ENCODE peak calls at places on chromosome 14, in five cellular contexts. Y, F, U, O and D are unnamed samples.
A peak's percentile ranks its signal among the peaks of the same experiment; 100 is the strongest.

GRCh38 chr14:100733152-100733850 is 6.6 kb downstream of the DLK1 start:
- DNase-seq in Y (no peak), F (no peak), U (no peak), O (no peak), D (no peak)

GRCh38 chr14:30225171-30225570 is 297.5 kb upstream of the PRKD1 start:
- DNase-seq in Y (no peak), F (no peak), U (no peak), O (no peak), D (no peak)

GRCh38 chr14:70697681-70698080 is 56.0 kb downstream of the TTC9 start:
- DNase-seq in Y (peak; percentile 42), F (no peak), U (no peak), O (no peak), D (no peak)

GRCh38 chr14:31429791-31430190 is 9.4 kb upstream of the HEATR5A start:
- DNase-seq in Y (no peak), F (no peak), U (no peak), O (no peak), D (no peak)

GRCh38 chr14:99127651-99128167 is 144.3 kb downstream of the BCL11B start:
- DNase-seq in Y (peak; percentile 58), F (no peak), U (no peak), O (peak; percentile 88), D (peak; percentile 1)

GRCh38 chr14:49581961-49582210 is 4.3 kb downstream of the RPS29 start:
- DNase-seq in Y (no peak), F (no peak), U (no peak), O (no peak), D (no peak)

GRCh38 chr14:34277191-34277590 is 184.8 kb downstream of the SPTSSA start:
- DNase-seq in Y (no peak), F (no peak), U (no peak), O (no peak), D (no peak)

GRCh38 chr14:51716610-51717009 is 64.9 kb downstream of the FRMD6 start:
- DNase-seq in Y (no peak), F (no peak), U (no peak), O (no peak), D (no peak)

GRCh38 chr14:94382684-94383663 is 5.4 kb downstream of the SERPINA1 start:
- DNase-seq in Y (no peak), F (no peak), U (no peak), O (no peak), D (no peak)

GRCh38 chr14:96582641-96582980 is 80.4 kb downstream of the PAPOLA start:
- DNase-seq in Y (no peak), F (peak; percentile 47), U (no peak), O (no peak), D (no peak)

GRCh38 chr14:61221906-61222305 is 59.2 kb downstream of the TMEM30B start:
- DNase-seq in Y (no peak), F (no peak), U (no peak), O (peak; percentile 52), D (no peak)

GRCh38 chr14:37598973-37599526 is 3.6 kb downstream of the TTC6 start:
- DNase-seq in Y (no peak), F (no peak), U (no peak), O (no peak), D (no peak)

GRCh38 chr14:37598085-37598972 is 2.9 kb downstream of the TTC6 start:
- DNase-seq in Y (no peak), F (no peak), U (no peak), O (no peak), D (no peak)

GRCh38 chr14:37596790-37597189 is 1.4 kb downstream of the TTC6 start:
- DNase-seq in Y (no peak), F (no peak), U (no peak), O (no peak), D (no peak)

GRCh38 chr14:37595809-37596595 is 573 bp downstream of the TTC6 start:
- DNase-seq in Y (peak; percentile 89), F (no peak), U (peak; percentile 58), O (no peak), D (peak; percentile 17)

GRCh38 chr14:37597538-37598084 is 2.2 kb downstream of the TTC6 start:
- DNase-seq in Y (peak; percentile 45), F (no peak), U (no peak), O (no peak), D (peak; percentile 65)
- TF ChIP-seq CTCF in Y (peak; percentile 7), F (no peak), U (peak; percentile 71), O (no peak), D (peak; percentile 60)

DNA sequence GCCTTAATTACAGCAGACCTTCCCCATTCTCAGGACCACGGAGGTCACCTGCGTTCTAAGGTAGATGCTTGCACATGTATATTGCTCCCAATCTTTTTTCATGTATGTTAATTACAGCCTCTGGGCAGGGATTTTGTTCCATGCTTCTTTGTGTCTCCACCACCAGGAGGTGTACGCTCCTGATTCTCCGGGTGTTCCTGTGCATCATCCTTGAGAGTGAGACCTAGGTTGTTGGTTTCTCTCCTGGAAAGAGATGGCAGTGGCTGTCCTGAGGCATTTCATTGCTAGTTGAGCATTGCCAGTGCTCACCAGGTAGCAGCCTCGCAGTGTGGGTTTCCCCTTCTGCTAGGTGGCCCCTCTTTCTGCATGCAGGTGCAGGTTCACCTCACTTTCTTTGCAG is 52.8 kb downstream of the KCNK13 start:
- DNase-seq in Y (peak; percentile 26), F (no peak), U (no peak), O (no peak), D (peak; percentile 3)
- TF ChIP-seq CTCF in Y (no peak), F (no peak), U (peak; percentile 52), O (no peak), D (peak; percentile 37)

DNA sequence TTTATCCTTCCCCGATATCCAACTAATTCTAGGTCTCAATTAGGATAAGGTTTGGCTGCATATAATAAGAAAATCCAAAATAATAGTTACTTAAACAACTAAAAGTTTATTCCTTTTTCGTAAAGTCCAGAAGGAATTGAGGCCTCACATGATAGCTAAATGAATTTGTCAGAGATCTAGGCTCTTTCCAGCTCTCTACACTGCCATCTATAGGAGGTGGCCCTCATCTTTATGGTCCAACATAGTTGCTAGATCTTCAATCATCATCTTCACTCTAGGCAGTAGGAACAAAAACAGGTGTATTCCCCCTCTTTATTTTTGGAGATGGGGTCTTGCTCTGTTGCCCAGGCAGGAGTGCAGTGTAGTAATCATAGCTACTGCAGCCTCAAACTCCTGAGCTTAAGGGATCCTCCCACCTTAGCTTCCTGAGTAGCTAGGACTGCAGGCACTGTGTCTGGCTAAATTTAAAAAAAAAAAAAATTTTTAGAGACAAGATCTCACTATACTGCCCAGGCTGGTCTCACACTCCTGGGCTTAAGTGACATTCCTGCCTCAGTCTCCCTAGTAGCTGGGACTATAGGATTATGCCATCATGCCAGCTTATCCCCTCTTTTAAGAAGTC is 46.5 kb upstream of the SAV1 start:
- DNase-seq in Y (peak; percentile 13), F (no peak), U (no peak), O (no peak), D (peak; percentile 17)
- TF ChIP-seq CTCF in Y (peak; percentile 26), F (no peak), U (peak; percentile 38), O (peak; percentile 46), D (peak; percentile 28)

GRCh38 chr14:104938960-104939359 is 14.3 kb downstream of the PLD4 start:
- DNase-seq in Y (no peak), F (no peak), U (no peak), O (no peak), D (no peak)

GRCh38 chr14:104939666-104940410 is 15.2 kb downstream of the PLD4 start:
- DNase-seq in Y (no peak), F (peak; percentile 68), U (no peak), O (no peak), D (no peak)

GRCh38 chr14:104942586-104942985 is 17.9 kb downstream of the PLD4 start:
- DNase-seq in Y (no peak), F (no peak), U (no peak), O (no peak), D (no peak)

GRCh38 chr14:104941508-104942365 is 17.1 kb downstream of the PLD4 start:
- DNase-seq in Y (no peak), F (peak; percentile 63), U (no peak), O (no peak), D (no peak)

DNA sequence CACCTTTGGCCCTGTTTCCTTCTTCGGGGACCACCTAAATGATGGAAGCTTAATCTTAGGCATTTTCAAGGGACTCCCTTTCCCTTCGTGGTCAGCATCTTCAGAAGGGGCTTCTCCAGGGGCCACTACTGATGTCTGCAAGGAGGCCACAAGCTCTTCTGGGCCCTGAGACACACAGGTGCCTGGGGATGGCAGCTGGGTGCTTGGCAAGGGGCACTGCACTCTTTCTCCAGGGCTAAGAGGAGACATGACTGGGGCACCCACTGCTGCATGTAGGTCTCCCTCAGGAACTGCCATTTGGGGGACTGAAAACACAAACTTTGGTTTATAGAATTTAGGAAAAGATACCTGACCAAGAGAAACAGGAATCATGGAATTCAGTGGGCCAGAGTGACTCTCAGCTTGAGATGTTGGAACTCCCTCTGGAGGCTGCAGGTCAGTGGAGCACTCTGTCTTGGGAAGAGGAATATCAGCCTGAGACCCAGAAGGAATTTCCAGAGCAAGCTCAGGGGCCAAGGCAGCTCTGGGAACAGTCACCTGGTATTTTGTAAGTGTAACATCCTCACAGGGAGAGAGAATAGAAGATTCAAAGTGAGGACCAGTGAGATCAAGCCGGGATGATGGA is 16.0 kb downstream of the PLD4 start:
- DNase-seq in Y (no peak), F (no peak), U (no peak), O (no peak), D (no peak)
- TF ChIP-seq CTCF in Y (no peak), F (no peak), U (peak; percentile 40), O (no peak), D (no peak)

GRCh38 chr14:81474685-81475324 is 58.8 kb downstream of the SEL1L start:
- DNase-seq in Y (no peak), F (no peak), U (no peak), O (no peak), D (no peak)
- TF ChIP-seq CTCF in Y (no peak), F (no peak), U (no peak), O (no peak), D (no peak)

GRCh38 chr14:102507891-102508312 is 1.7 kb downstream of the ANKRD9 start:
- DNase-seq in Y (peak; percentile 29), F (no peak), U (no peak), O (no peak), D (no peak)

GRCh38 chr14:102507026-102507860 is 2.3 kb downstream of the ANKRD9 start:
- DNase-seq in Y (no peak), F (no peak), U (no peak), O (no peak), D (no peak)

GRCh38 chr14:102509744-102510615 is at the start of gene ANKRD9:
- DNase-seq in Y (peak; percentile 93), F (peak; percentile 96), U (peak; percentile 93), O (peak; percentile 96), D (peak; percentile 94)

GRCh38 chr14:102508774-102509743 is 517 bp downstream of the ANKRD9 start:
- DNase-seq in Y (peak; percentile 40), F (peak; percentile 92), U (peak; percentile 37), O (peak; percentile 57), D (no peak)

DNA sequence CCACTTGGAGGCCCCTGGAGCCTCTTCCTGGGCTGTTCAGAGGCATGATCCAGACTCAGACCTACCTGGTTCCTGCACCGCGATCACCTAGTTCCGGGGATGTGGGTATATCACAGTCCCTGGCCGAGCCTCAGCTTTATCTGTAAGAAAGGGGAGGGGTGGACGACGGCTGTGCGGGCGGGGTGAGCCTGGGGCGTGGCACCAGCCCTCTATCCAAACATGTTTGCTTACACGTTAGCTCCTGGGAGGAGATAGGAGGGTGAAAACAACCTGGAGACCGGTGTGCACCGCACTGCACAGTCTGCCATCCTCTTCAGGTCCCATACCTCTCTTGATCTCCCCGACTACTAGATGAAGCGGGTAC is 1.2 kb downstream of the ANKRD9 start:
- DNase-seq in Y (peak; percentile 65), F (no peak), U (no peak), O (no peak), D (no peak)
- TF ChIP-seq CTCF in Y (no peak), F (no peak), U (no peak), O (no peak), D (no peak)